ENCODE peak calls at places on chromosomes 12 and 14, in five cellular contexts. F is activated T-helper 1 cell treated with anti-CD3 and anti-CD28 coated beads, Interleukin-12 subunit alpha, Interleukin-12 subunit beta, Interleukin-2, Interleukin-4 antibody, amounts not matched to agents 30 ng/mL and 10 ng/mL and 1 ng/mL, durations not matched to agents 14 hours and 24 hours and 36 hours; T is posterior vena cava; P is NCI-H187 treated with DMSO at 0.1 percent for 48 hours; E is NCI-H774. J is an unnamed sample.

GRCh38 chr12:116138380-116138779 is 139.1 kb downstream of the MED13L start:
- DNase-seq in T (no peak), F (no peak), P (no peak), E (no peak), J (no peak)

GRCh38 chr12:25082628-25083027 is 112.3 kb downstream of the DNAI7 start:
- DNase-seq in P (no peak), T (no peak), E (no peak), F (no peak), J (no peak)

GRCh38 chr12:62866451-62867082 is 68.4 kb downstream of the PPM1H start:
- DNase-seq in T (no peak), E (no peak), F (no peak), P (no peak), J (no peak)

GRCh38 chr12:15823360-15824128 is 34.4 kb upstream of the EPS8 start:
- DNase-seq in E (peak; percentile 41), F (no peak), T (no peak), P (no peak), J (no peak)

GRCh38 chr12:27276275-27276674 is 32.2 kb downstream of the STK38L start:
- DNase-seq in F (no peak), E (no peak), T (no peak), P (no peak), J (no peak)

GRCh38 chr14:99321236-99321925 is 49.4 kb upstream of the BCL11B start:
- DNase-seq in T (peak; percentile 22), P (no peak), E (no peak), F (no peak), J (no peak)

GRCh38 chr14:51365241-51365940 is 125.3 kb downstream of the TMX1 start:
- DNase-seq in E (no peak), T (no peak), F (no peak), P (no peak), J (no peak)

GRCh38 chr14:20419404-20419803 is 6.1 kb upstream of the TEP1 start:
- DNase-seq in F (no peak), E (no peak), P (no peak), T (no peak), J (no peak)

GRCh38 chr14:75132374-75133086 is 5.7 kb upstream of the NEK9 start:
- DNase-seq in T (no peak), F (peak; percentile 47), E (peak; percentile 25), P (peak; percentile 59), J (no peak)

GRCh38 chr12:122421815-122422737 is at the start of gene CLIP1:
- DNase-seq in F (peak; percentile 57), P (no peak), E (peak; percentile 46), T (peak; percentile 90), J (peak; percentile 81)

GRCh38 chr12:112473056-112473455 is 54.3 kb downstream of the PTPN11 start:
- DNase-seq in P (no peak), T (no peak), E (no peak), F (no peak), J (no peak)

GRCh38 chr14:33455998-33456397 is 494.9 kb downstream of the EGLN3 start:
- DNase-seq in T (no peak), F (no peak), E (no peak), P (no peak), J (no peak)

J was measured in ascending aorta.